ENCODE peak calls at places on chromosome 6, in nine cellular contexts. O is T-helper 2 cell; W is COR-L47; K is AG20443; M is effector memory CD8-positive, alpha-beta T cell; S is naive thymus-derived CD8-positive, alpha-beta T cell; I is T-helper 22 cell; N is H7; Y is activated CD8-positive, alpha-beta memory T cell treated with anti-CD3 and anti-CD28 coated beads, Interleukin-2, amount 10 ng/mL, durations not matched to agents 7 days and 5 days. G is an unnamed sample.

GRCh38 chr6:107490568-107491058 is 696 bp downstream of the SOBP start:
- DNase-seq in K (no peak), W (no peak), I (no peak), M (no peak), N (peak; percentile 67), O (no peak), Y (no peak), S (no peak), G (no peak)

GRCh38 chr6:131552572-131552971 is 20.5 kb upstream of the ARG1 start:
- DNase-seq in S (no peak), W (no peak), N (no peak), O (no peak), Y (no peak), I (no peak), M (no peak), K (no peak), G (no peak)

GRCh38 chr6:143596857-143597256 is 80.9 kb upstream of the PHACTR2 start:
- DNase-seq in W (no peak), O (no peak), Y (no peak), I (no peak), K (peak; percentile 82), S (no peak), N (no peak), M (no peak), G (no peak)

GRCh38 chr6:170393807-170394399 is 87.3 kb downstream of the FAM120B start:
- DNase-seq in Y (peak; percentile 81), M (no peak), O (no peak), K (no peak), S (no peak), W (no peak), I (no peak), N (no peak), G (no peak)

GRCh38 chr6:145829102-145829501 is 14.5 kb upstream of the FBXO30 start:
- DNase-seq in N (no peak), W (no peak), I (no peak), M (no peak), Y (no peak), S (no peak), K (no peak), O (no peak), G (peak; percentile 2)

GRCh38 chr6:53133961-53134360 is 14.7 kb downstream of the GCM1 start:
- DNase-seq in O (no peak), N (no peak), Y (no peak), K (no peak), I (no peak), W (no peak), M (no peak), S (no peak), G (no peak)

GRCh38 chr6:161101517-161101916 is 109.9 kb downstream of the MAP3K4 start:
- DNase-seq in S (no peak), W (no peak), N (peak; percentile 26), I (no peak), O (no peak), K (no peak), Y (no peak), M (no peak), G (peak; percentile 19)

GRCh38 chr6:156779206-156780116 is 2.3 kb downstream of the ARID1B start:
- DNase-seq in N (peak; percentile 77), S (peak; percentile 23), M (peak; percentile 21), I (peak; percentile 22), O (peak; percentile 34), K (peak; percentile 48), Y (peak; percentile 68), W (no peak), G (peak; percentile 69)

GRCh38 chr6:144332177-144332576 is 47.0 kb downstream of the UTRN start:
- DNase-seq in O (no peak), K (no peak), N (no peak), S (no peak), Y (no peak), M (no peak), W (no peak), I (no peak), G (no peak)

GRCh38 chr6:29517728-29518440 is 30.1 kb upstream of the MAS1L start:
- DNase-seq in N (no peak), K (no peak), O (no peak), Y (peak; percentile 38), W (no peak), M (no peak), I (no peak), S (no peak), G (no peak)

GRCh38 chr6:128491643-128492206 is 28.7 kb downstream of the PTPRK start:
- DNase-seq in W (no peak), Y (no peak), S (no peak), K (no peak), I (no peak), N (no peak), M (no peak), O (no peak), G (peak; percentile 55)

GRCh38 chr6:41462033-41462432 is 84.1 kb upstream of the FOXP4 start:
- DNase-seq in M (no peak), W (no peak), K (no peak), I (no peak), Y (no peak), N (no peak), O (no peak), S (no peak), G (no peak)

GRCh38 chr6:36050305-36050704 is 22.7 kb downstream of the MAPK14 start:
- DNase-seq in M (no peak), K (no peak), S (no peak), N (no peak), I (no peak), Y (no peak), O (no peak), W (no peak), G (no peak)

GRCh38 chr6:75098709-75099108 is 107.1 kb downstream of the COL12A1 start:
- DNase-seq in M (no peak), S (no peak), O (no peak), I (no peak), N (no peak), K (peak; percentile 87), W (no peak), Y (no peak), G (no peak)

GRCh38 chr6:111564482-111564945 is 41.2 kb downstream of the TRAF3IP2 start:
- DNase-seq in Y (peak; percentile 50), M (no peak), N (no peak), I (no peak), S (no peak), O (no peak), W (no peak), K (peak; percentile 61), G (no peak)

GRCh38 chr6:43368517-43369160 is 808 bp downstream of the ZNF318 start:
- DNase-seq in S (no peak), Y (peak; percentile 44), O (no peak), M (no peak), W (peak; percentile 33), N (peak; percentile 86), I (no peak), K (peak; percentile 63), G (peak; percentile 2)

GRCh38 chr6:70956451-70957283 is at the start of gene B3GAT2:
- DNase-seq in N (peak; percentile 78), K (peak; percentile 44), Y (no peak), M (no peak), I (no peak), S (no peak), O (no peak), W (peak; percentile 24), G (peak; percentile 42)

GRCh38 chr6:70633870-70634269 is 33.8 kb upstream of the SMAP1 start:
- DNase-seq in O (no peak), Y (no peak), M (no peak), K (no peak), N (no peak), S (no peak), W (no peak), I (no peak), G (no peak)

GRCh38 chr6:161361529-161361928 is 87.7 kb upstream of the AGPAT4 start:
- DNase-seq in K (no peak), S (no peak), N (no peak), W (no peak), I (no peak), O (no peak), Y (no peak), M (no peak), G (no peak)

GRCh38 chr6:10759884-10760329 is 12.3 kb downstream of the TMEM14B start:
- DNase-seq in Y (no peak), W (no peak), M (no peak), O (no peak), N (no peak), K (peak; percentile 41), S (no peak), I (no peak), G (no peak)

GRCh38 chr6:96015321-96015790 is 418 bp upstream of the FUT9 start:
- DNase-seq in W (peak; percentile 92), K (no peak), Y (no peak), M (no peak), N (no peak), I (no peak), O (no peak), S (no peak), G (peak; percentile 93)

GRCh38 chr6:7086488-7086887 is 21.3 kb upstream of the RREB1 start:
- DNase-seq in O (no peak), M (no peak), I (no peak), K (peak; percentile 61), W (no peak), S (peak; percentile 26), Y (peak; percentile 44), N (no peak), G (no peak)

GRCh38 chr6:31083742-31084354 is 28.5 kb downstream of the C6orf15 start:
- DNase-seq in W (no peak), Y (peak; percentile 63), S (no peak), O (peak; percentile 11), K (peak; percentile 45), M (peak; percentile 31), N (peak; percentile 70), I (no peak), G (no peak)

GRCh38 chr6:85580878-85581267 is 12.8 kb downstream of the SNX14 start:
- DNase-seq in O (no peak), M (no peak), W (no peak), Y (no peak), K (no peak), N (no peak), S (no peak), I (no peak), G (no peak)

GRCh38 chr6:158825951-158826306 is 6.8 kb upstream of the EZR start:
- DNase-seq in N (no peak), I (no peak), K (peak; percentile 40), O (no peak), M (no peak), W (no peak), Y (no peak), S (no peak), G (no peak)

GRCh38 chr6:14228571-14228970 is 111.0 kb downstream of the CD83 start:
- DNase-seq in W (no peak), O (no peak), Y (no peak), N (no peak), S (peak; percentile 13), I (no peak), K (peak; percentile 81), M (no peak), G (no peak)